ENCODE peak calls at places on chromosomes 4 and X, in five cellular contexts. One of them, this sample, is unnamed.

GRCh38 chrX:19805054-19805690 is 82.2 kb downstream of the SH3KBP1 start:
- DNase-seq in right lobe of liver: no peak
- DNase-seq in ovary: no peak
- DNase-seq in esophagus squamous epithelium: no peak
- DNase-seq in lower leg skin: no peak
- DNase-seq in this sample: no peak

GRCh38 chrX:134406230-134406794 is 53.7 kb upstream of the HPRT1 start:
- DNase-seq in right lobe of liver: no peak
- DNase-seq in ovary: no peak
- DNase-seq in esophagus squamous epithelium: no peak
- DNase-seq in lower leg skin: no peak
- DNase-seq in this sample: no peak

GRCh38 chrX:138925330-138925729 is 213.8 kb upstream of the FGF13 start:
- DNase-seq in right lobe of liver: no peak
- DNase-seq in ovary: no peak
- DNase-seq in esophagus squamous epithelium: no peak
- DNase-seq in lower leg skin: peak
- DNase-seq in this sample: no peak

GRCh38 chr4:76495166-76495565 is 60.1 kb downstream of the SHROOM3 start:
- DNase-seq in right lobe of liver: peak
- DNase-seq in ovary: no peak
- DNase-seq in esophagus squamous epithelium: no peak
- DNase-seq in lower leg skin: no peak
- DNase-seq in this sample: no peak

GRCh38 chr4:13982008-13982407 is 354.5 kb upstream of the BOD1L1 start:
- DNase-seq in right lobe of liver: no peak
- DNase-seq in ovary: no peak
- DNase-seq in esophagus squamous epithelium: no peak
- DNase-seq in lower leg skin: no peak
- DNase-seq in this sample: no peak

GRCh38 chrX:106948641-106949040 is 28.4 kb downstream of the CLDN2 start:
- DNase-seq in right lobe of liver: no peak
- DNase-seq in ovary: no peak
- DNase-seq in esophagus squamous epithelium: no peak
- DNase-seq in lower leg skin: no peak
- DNase-seq in this sample: no peak

GRCh38 chr4:80221161-80221560 is 23.9 kb downstream of the PRDM8 start:
- DNase-seq in right lobe of liver: no peak
- DNase-seq in ovary: no peak
- DNase-seq in esophagus squamous epithelium: no peak
- DNase-seq in lower leg skin: no peak
- DNase-seq in this sample: no peak

GRCh38 chrX:27555514-27555913 is 34.6 kb upstream of the DCAF8L2 start:
- DNase-seq in right lobe of liver: no peak
- DNase-seq in ovary: no peak
- DNase-seq in esophagus squamous epithelium: no peak
- DNase-seq in lower leg skin: no peak
- DNase-seq in this sample: no peak

GRCh38 chr4:174222266-174222872 is 61.1 kb downstream of the FBXO8 start:
- DNase-seq in right lobe of liver: no peak
- DNase-seq in ovary: no peak
- DNase-seq in esophagus squamous epithelium: no peak
- DNase-seq in lower leg skin: no peak
- DNase-seq in this sample: no peak

GRCh38 chr4:188993871-188994270 is 854.6 kb downstream of the TRIML1 start:
- DNase-seq in right lobe of liver: no peak
- DNase-seq in ovary: no peak
- DNase-seq in esophagus squamous epithelium: no peak
- DNase-seq in lower leg skin: no peak
- DNase-seq in this sample: no peak

GRCh38 chr4:85642356-85643100 is 167.6 kb downstream of the ARHGAP24 start:
- DNase-seq in right lobe of liver: no peak
- DNase-seq in ovary: no peak
- DNase-seq in esophagus squamous epithelium: no peak
- DNase-seq in lower leg skin: no peak
- DNase-seq in this sample: no peak

GRCh38 chrX:44937606-44938005 is 64.6 kb downstream of the KDM6A start:
- DNase-seq in right lobe of liver: no peak
- DNase-seq in ovary: no peak
- DNase-seq in esophagus squamous epithelium: no peak
- DNase-seq in lower leg skin: no peak
- DNase-seq in this sample: no peak

GRCh38 chr4:41095973-41096372 is 118.4 kb downstream of the APBB2 start:
- DNase-seq in right lobe of liver: no peak
- DNase-seq in ovary: no peak
- DNase-seq in esophagus squamous epithelium: no peak
- DNase-seq in lower leg skin: no peak
- DNase-seq in this sample: no peak

GRCh38 chrX:125090046-125090445 is 229.6 kb upstream of the TEX13C start:
- DNase-seq in right lobe of liver: no peak
- DNase-seq in ovary: no peak
- DNase-seq in esophagus squamous epithelium: no peak
- DNase-seq in lower leg skin: no peak
- DNase-seq in this sample: no peak

GRCh38 chrX:120463241-120463640 is 5.9 kb downstream of the LAMP2 start:
- DNase-seq in right lobe of liver: no peak
- DNase-seq in ovary: no peak
- DNase-seq in esophagus squamous epithelium: no peak
- DNase-seq in lower leg skin: no peak
- DNase-seq in this sample: no peak

GRCh38 chrX:70455366-70456202 is 10.9 kb downstream of the DLG3 start:
- DNase-seq in right lobe of liver: no peak
- DNase-seq in ovary: no peak
- DNase-seq in esophagus squamous epithelium: no peak
- DNase-seq in lower leg skin: no peak
- DNase-seq in this sample: no peak

GRCh38 chr4:20266215-20267082 is 14.7 kb downstream of the SLIT2 start:
- DNase-seq in right lobe of liver: no peak
- DNase-seq in ovary: no peak
- DNase-seq in esophagus squamous epithelium: no peak
- DNase-seq in lower leg skin: no peak
- DNase-seq in this sample: no peak

GRCh38 chr4:185210102-185210981 is 944 bp downstream of the SNX25 start:
- DNase-seq in right lobe of liver: peak
- DNase-seq in ovary: peak
- DNase-seq in esophagus squamous epithelium: no peak
- DNase-seq in lower leg skin: no peak
- DNase-seq in this sample: peak
- TF ChIP-seq POLR2A in right lobe of liver: peak
- TF ChIP-seq POLR2A in ovary: peak
- TF ChIP-seq POLR2A in esophagus squamous epithelium: peak
- TF ChIP-seq POLR2A in lower leg skin: no peak
- TF ChIP-seq POLR2A in this sample: no peak

DNA sequence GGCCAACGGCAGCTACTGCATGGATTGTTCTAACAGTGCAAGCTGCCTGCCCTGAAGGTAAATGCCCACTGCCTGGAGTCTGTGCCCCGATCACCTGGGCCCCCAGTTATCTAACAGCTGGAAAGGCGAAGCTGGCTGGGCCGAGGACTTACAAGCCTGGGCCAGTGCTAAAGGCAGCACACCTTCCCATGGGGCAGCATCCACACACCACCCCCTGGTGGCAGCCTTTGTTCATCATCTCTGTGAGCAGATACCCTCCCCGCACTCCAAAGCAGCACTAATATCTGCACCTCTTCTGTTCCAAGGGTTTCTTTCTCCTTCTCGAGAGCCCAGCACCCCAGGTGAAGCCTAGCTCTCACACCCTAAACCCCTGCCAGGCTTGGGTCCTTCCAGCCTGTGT is 7.6 kb downstream of the SLC2A9 start:
- DNase-seq in right lobe of liver: peak
- DNase-seq in ovary: no peak
- DNase-seq in esophagus squamous epithelium: no peak
- DNase-seq in lower leg skin: no peak
- DNase-seq in this sample: peak
- TF ChIP-seq CTCF in right lobe of liver: peak
- TF ChIP-seq CTCF in ovary: no peak
- TF ChIP-seq CTCF in esophagus squamous epithelium: peak
- TF ChIP-seq CTCF in lower leg skin: no peak
- TF ChIP-seq CTCF in this sample: no peak

DNA sequence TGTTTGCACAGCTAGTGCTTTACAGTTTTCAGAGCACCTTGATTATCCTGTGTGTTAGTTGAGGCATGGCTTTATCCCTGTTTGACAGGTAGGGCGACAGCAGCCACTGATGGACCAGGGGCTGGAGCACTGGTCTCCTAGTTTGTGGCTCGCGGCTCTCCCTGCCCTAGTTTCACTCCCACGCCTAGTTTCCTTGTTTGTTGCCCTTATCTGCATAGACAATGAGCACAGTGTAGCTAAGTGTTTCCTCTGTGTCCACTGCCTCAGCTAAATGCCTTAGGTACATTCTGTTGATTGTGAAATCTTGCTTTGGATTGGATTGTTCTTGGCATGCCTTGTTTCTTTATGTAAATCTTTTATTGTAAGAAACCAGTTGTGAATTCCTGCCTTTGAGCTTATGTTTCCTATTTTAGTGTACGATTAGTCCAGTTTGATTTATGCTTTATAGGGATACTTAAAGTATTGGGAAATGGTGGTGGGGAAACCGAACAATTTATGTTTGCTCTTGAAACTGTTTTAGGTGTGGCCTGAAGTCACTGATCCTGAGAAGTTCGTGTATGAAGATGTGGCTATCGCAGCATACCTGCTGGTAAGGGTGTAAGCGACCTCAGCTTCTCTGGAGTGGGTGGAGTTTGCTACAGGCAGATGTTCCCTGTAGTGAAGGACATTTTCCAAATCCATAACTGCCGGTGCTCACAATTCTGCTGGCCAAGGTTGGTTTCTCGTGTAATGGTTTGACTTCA is 11.0 kb downstream of the TRMT44 start:
- DNase-seq in right lobe of liver: no peak
- DNase-seq in ovary: no peak
- DNase-seq in esophagus squamous epithelium: no peak
- DNase-seq in lower leg skin: no peak
- DNase-seq in this sample: no peak
- TF ChIP-seq POLR2A in right lobe of liver: no peak
- TF ChIP-seq POLR2A in ovary: no peak
- TF ChIP-seq POLR2A in esophagus squamous epithelium: no peak
- TF ChIP-seq POLR2A in lower leg skin: no peak
- TF ChIP-seq POLR2A in this sample: no peak

DNA sequence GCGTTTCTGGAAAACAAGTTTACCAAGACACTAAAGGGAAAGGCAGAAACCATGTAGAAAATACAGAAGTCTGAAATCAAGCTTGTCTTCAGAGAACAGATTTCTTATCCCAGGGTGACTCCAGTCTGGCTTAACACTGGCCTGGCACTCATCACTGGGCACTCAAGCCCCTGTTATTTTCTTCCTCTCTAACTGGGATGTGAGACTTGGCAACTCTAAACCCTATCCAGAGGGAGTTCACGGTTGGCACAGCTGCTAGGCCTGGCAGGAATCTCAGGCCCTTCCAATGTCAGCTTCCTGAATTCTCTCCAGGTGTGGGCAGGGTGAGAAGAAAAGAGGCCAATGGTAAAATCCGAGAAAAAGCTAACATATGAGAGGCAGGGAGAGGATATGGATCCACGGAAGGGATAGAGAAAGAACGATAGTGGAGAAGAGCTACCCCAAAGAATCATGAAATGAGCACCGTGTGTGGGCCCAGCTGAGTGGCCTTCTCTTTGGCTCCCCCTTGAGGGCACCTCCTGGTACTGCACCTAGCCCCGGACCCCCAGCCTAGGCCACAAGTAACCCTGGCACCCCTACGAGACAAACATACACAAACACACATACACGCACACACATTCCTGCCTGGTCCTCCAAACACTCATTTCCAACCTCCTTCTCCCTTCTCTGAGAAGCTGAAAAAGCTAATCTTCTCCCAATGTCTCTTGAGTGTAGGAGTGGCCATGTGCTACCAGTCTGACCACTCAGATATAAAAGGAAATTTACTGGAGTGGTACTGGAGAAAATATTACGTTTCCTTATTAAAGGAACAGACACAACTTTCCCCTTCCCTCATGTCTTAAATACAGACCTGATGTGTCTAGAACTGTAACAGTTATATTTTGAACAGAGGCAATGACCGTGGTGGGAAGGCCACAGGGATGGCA is 16.6 kb upstream of the PTCHD1 start:
- DNase-seq in right lobe of liver: no peak
- DNase-seq in ovary: no peak
- DNase-seq in esophagus squamous epithelium: no peak
- DNase-seq in lower leg skin: no peak
- DNase-seq in this sample: no peak
- TF ChIP-seq CTCF in right lobe of liver: peak
- TF ChIP-seq CTCF in ovary: no peak
- TF ChIP-seq CTCF in esophagus squamous epithelium: peak
- TF ChIP-seq CTCF in lower leg skin: no peak
- TF ChIP-seq CTCF in this sample: peak

GRCh38 chr4:48196758-48197504 is 62.9 kb upstream of the TXK start:
- DNase-seq in right lobe of liver: no peak
- DNase-seq in ovary: no peak
- DNase-seq in esophagus squamous epithelium: no peak
- DNase-seq in lower leg skin: no peak
- DNase-seq in this sample: no peak
- TF ChIP-seq POLR2A in right lobe of liver: no peak
- TF ChIP-seq POLR2A in ovary: no peak
- TF ChIP-seq POLR2A in esophagus squamous epithelium: no peak
- TF ChIP-seq POLR2A in lower leg skin: no peak
- TF ChIP-seq POLR2A in this sample: no peak

GRCh38 chrX:47619486-47620302 is at the start of gene SYN1:
- DNase-seq in right lobe of liver: peak
- DNase-seq in ovary: peak
- DNase-seq in esophagus squamous epithelium: no peak
- DNase-seq in lower leg skin: peak
- DNase-seq in this sample: peak
- TF ChIP-seq CTCF in right lobe of liver: peak
- TF ChIP-seq CTCF in ovary: no peak
- TF ChIP-seq CTCF in esophagus squamous epithelium: peak
- TF ChIP-seq CTCF in lower leg skin: no peak
- TF ChIP-seq CTCF in this sample: no peak

GRCh38 chrX:66018585-66019309 is 21.1 kb downstream of the VSIG4 start:
- DNase-seq in right lobe of liver: no peak
- DNase-seq in ovary: no peak
- DNase-seq in esophagus squamous epithelium: no peak
- DNase-seq in lower leg skin: no peak
- DNase-seq in this sample: no peak
- TF ChIP-seq POLR2A in right lobe of liver: no peak
- TF ChIP-seq POLR2A in ovary: no peak
- TF ChIP-seq POLR2A in esophagus squamous epithelium: no peak
- TF ChIP-seq POLR2A in lower leg skin: no peak
- TF ChIP-seq POLR2A in this sample: no peak

GRCh38 chr4:168531305-168531704 is 34.5 kb downstream of the PALLD start:
- DNase-seq in right lobe of liver: no peak
- DNase-seq in ovary: no peak
- DNase-seq in esophagus squamous epithelium: no peak
- DNase-seq in lower leg skin: no peak
- DNase-seq in this sample: no peak
- TF ChIP-seq CTCF in right lobe of liver: no peak
- TF ChIP-seq CTCF in ovary: no peak
- TF ChIP-seq CTCF in esophagus squamous epithelium: no peak
- TF ChIP-seq CTCF in lower leg skin: no peak
- TF ChIP-seq CTCF in this sample: no peak

This sample was measured in Peyer's patch.